ENCODE peak calls at places on chromosomes 2 and 18, in eight cellular contexts. P is neural progenitor cell; M is PC-3; Y is IMR-90; C is WERI-Rb-1; R is AG04450; B is spleen; U is CD8-positive, alpha-beta T cell. T is an unnamed sample.

GRCh38 chr2:144430722-144431163 is 89.2 kb downstream of the ZEB2 start:
- DNase-seq in U (no peak), C (peak; percentile 9), M (no peak), B (no peak), Y (peak; percentile 65), P (no peak), R (peak; percentile 3), T (no peak)

GRCh38 chr2:135951071-135951583 is 34.3 kb downstream of the DARS1 start:
- DNase-seq in C (no peak), U (no peak), R (no peak), M (no peak), B (no peak), P (no peak), Y (no peak), T (no peak)

GRCh38 chr2:8416836-8417832 is 264.7 kb upstream of the ID2 start:
- DNase-seq in M (peak; percentile 19), Y (peak; percentile 56), R (peak; percentile 13), P (no peak), B (no peak), C (peak; percentile 47), U (no peak), T (no peak)

GRCh38 chr18:59715966-59716369 is 18.7 kb upstream of the CCBE1 start:
- DNase-seq in C (no peak), M (peak; percentile 95), U (no peak), Y (peak; percentile 95), P (no peak), B (no peak), R (peak; percentile 65), T (no peak)

GRCh38 chr2:199704358-199705238 is 146.4 kb downstream of the FTCDNL1 start:
- DNase-seq in Y (peak; percentile 24), M (peak; percentile 74), P (peak; percentile 51), B (no peak), C (peak; percentile 30), U (no peak), R (no peak), T (no peak)

GRCh38 chr18:61606759-61607158 is 273.5 kb downstream of the CDH20 start:
- DNase-seq in P (peak; percentile 56), U (no peak), Y (peak; percentile 93), M (peak; percentile 82), R (peak; percentile 68), C (no peak), B (no peak), T (no peak)

GRCh38 chr2:48232351-48232750 is 297.6 kb upstream of the STON1 start:
- DNase-seq in C (no peak), Y (no peak), R (no peak), U (no peak), B (no peak), P (no peak), M (no peak), T (no peak)

GRCh38 chr2:25151718-25152117 is 16.7 kb downstream of the POMC start:
- DNase-seq in P (no peak), C (no peak), R (no peak), B (peak; percentile 44), M (no peak), U (no peak), Y (no peak), T (no peak)

GRCh38 chr2:42792583-42793313 is at the start of gene HAAO:
- DNase-seq in B (peak; percentile 86), C (no peak), R (no peak), P (peak; percentile 81), M (no peak), U (no peak), Y (no peak), T (no peak)

GRCh38 chr2:188495990-188496431 is 204.3 kb downstream of the GULP1 start:
- DNase-seq in Y (peak; percentile 74), M (no peak), C (no peak), U (no peak), P (no peak), B (no peak), R (no peak), T (no peak)

GRCh38 chr2:221569342-221570278 is 2.5 kb downstream of the EPHA4 start:
- DNase-seq in B (peak; percentile 28), M (no peak), R (no peak), C (no peak), U (no peak), P (peak; percentile 89), Y (no peak), T (no peak)

GRCh38 chr2:239227661-239228371 is 173.0 kb downstream of the HDAC4 start:
- DNase-seq in M (no peak), Y (peak; percentile 52), R (no peak), U (no peak), B (peak; percentile 75), P (no peak), C (no peak), T (no peak)

GRCh38 chr2:239596298-239596697 is 195.5 kb upstream of the HDAC4 start:
- DNase-seq in Y (no peak), R (no peak), C (no peak), P (peak; percentile 42), U (no peak), M (no peak), B (peak; percentile 23), T (no peak)

GRCh38 chr2:53575606-53576360 is 191.8 kb upstream of the CHAC2 start:
- DNase-seq in P (peak; percentile 52), B (no peak), Y (peak; percentile 11), R (no peak), M (no peak), U (no peak), C (peak; percentile 51), T (no peak)

GRCh38 chr2:106944220-106944619 is 58.3 kb upstream of the ST6GAL2 start:
- DNase-seq in B (no peak), C (no peak), U (no peak), P (no peak), Y (peak; percentile 10), R (peak; percentile 6), M (peak; percentile 45), T (no peak)

GRCh38 chr18:79523738-79524180 is 128.0 kb downstream of the NFATC1 start:
- DNase-seq in U (peak; percentile 44), B (peak; percentile 86), M (no peak), C (no peak), R (no peak), P (no peak), Y (no peak), T (peak; percentile 49)

GRCh38 chr2:71460595-71461303 is 7.4 kb downstream of the DYSF start:
- DNase-seq in U (no peak), C (peak; percentile 54), Y (no peak), R (no peak), M (peak; percentile 48), B (no peak), P (peak; percentile 28), T (no peak)

GRCh38 chr2:28635251-28635650 is 116.4 kb upstream of the PPP1CB start:
- DNase-seq in B (no peak), C (no peak), Y (no peak), R (no peak), P (no peak), U (no peak), M (no peak), T (no peak)

GRCh38 chr2:64134813-64135212 is 9.4 kb downstream of the PELI1 start:
- DNase-seq in C (no peak), B (no peak), Y (no peak), M (no peak), U (no peak), P (no peak), R (no peak), T (no peak)

GRCh38 chr2:134917958-134918517 is 584 bp upstream of the CCNT2 start:
- DNase-seq in R (no peak), U (peak; percentile 79), P (no peak), B (peak; percentile 98), C (no peak), M (peak; percentile 87), Y (no peak), T (peak; percentile 80)

GRCh38 chr2:191114403-191114886 is 36.3 kb downstream of the STAT4 start:
- DNase-seq in Y (peak; percentile 18), R (no peak), C (no peak), U (no peak), M (no peak), P (no peak), B (no peak), T (no peak)

GRCh38 chr2:230570987-230571386 is 141.7 kb upstream of the CAB39 start:
- DNase-seq in B (no peak), R (no peak), U (no peak), M (no peak), Y (no peak), C (no peak), P (no peak), T (no peak)

GRCh38 chr2:230578106-230578505 is 134.5 kb upstream of the CAB39 start:
- DNase-seq in R (no peak), C (no peak), Y (no peak), B (no peak), P (no peak), U (no peak), M (peak; percentile 83), T (no peak)

GRCh38 chr2:230575640-230576324 is 136.9 kb upstream of the CAB39 start:
- DNase-seq in M (no peak), U (peak; percentile 18), C (no peak), Y (no peak), B (no peak), R (no peak), P (no peak), T (no peak)
- TF ChIP-seq CTCF in M (no peak), U (no peak), C (no peak), Y (no peak), B (no peak), R (no peak), P (no peak), T (no peak)

GRCh38 chr18:63969965-63970802 is at the start of gene SERPINB8:
- DNase-seq in R (peak; percentile 85), Y (peak; percentile 94), U (peak; percentile 48), C (peak; percentile 97), P (peak; percentile 93), M (peak; percentile 92), B (peak; percentile 94), T (peak; percentile 70)
- H3K27me3 ChIP-seq in R (no peaks in the 10 kb centered on the region), Y (no peaks in the 10 kb centered on the region), U (no peaks in the 10 kb centered on the region), C (no peaks in the 10 kb centered on the region), P (peaks cover 8% of the 10 kb centered on the region), M (no peaks in the 10 kb centered on the region), B (no peaks in the 10 kb centered on the region), T (no peaks in the 10 kb centered on the region)

GRCh38 chr2:155600914-155601760 is 731.4 kb downstream of the NR4A2 start:
- DNase-seq in B (peak; percentile 52), Y (no peak), M (no peak), U (no peak), R (no peak), C (no peak), P (no peak), T (no peak)

GRCh38 chr2:155600296-155600695 is 732.2 kb downstream of the NR4A2 start:
- DNase-seq in P (no peak), Y (no peak), C (no peak), R (no peak), B (peak; percentile 70), U (no peak), M (no peak), T (no peak)

GRCh38 chr2:155599834-155600233 is 732.7 kb downstream of the NR4A2 start:
- DNase-seq in C (no peak), B (peak; percentile 47), Y (no peak), R (no peak), P (no peak), U (no peak), M (no peak), T (no peak)
- H3K9me3 ChIP-seq in C (peaks cover 3% of the 10 kb centered on the region), B (peaks cover 27% of the 10 kb centered on the region), Y (peaks cover 18% of the 10 kb centered on the region), R (peaks cover 27% of the 10 kb centered on the region), P (no peaks in the 10 kb centered on the region), U (no peaks in the 10 kb centered on the region), M (no peaks in the 10 kb centered on the region), T (no peaks in the 10 kb centered on the region)

DNA sequence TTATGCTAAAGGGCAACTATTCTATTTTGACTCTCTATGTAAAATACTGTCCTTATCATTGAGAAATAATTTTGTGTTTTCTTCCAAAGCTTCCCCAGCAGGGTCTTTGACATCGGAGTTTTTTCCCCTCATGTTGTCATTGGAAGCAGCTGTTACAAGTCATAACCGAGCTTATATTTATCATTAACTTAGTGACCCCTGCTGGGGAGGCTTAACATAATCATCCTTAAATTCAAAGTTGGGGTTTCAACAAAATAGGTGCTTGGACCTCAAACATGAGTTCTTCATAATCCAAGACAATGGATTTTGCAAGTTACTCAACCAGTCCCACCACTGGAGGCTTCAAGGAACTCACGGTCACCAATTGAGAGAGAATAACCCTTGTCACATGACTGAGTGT is 330.9 kb downstream of the DCC start:
- DNase-seq in U (no peak), Y (peak; percentile 5), P (no peak), R (no peak), M (peak; percentile 26), C (peak; percentile 33), B (no peak), T (no peak)
- TF ChIP-seq CTCF in U (no peak), Y (peak; percentile 31), P (peak; percentile 20), R (peak; percentile 47), M (peak; percentile 54), C (peak; percentile 19), B (no peak), T (no peak)